ENCODE peak calls at places on chromosomes 12 and 14, in seven cellular contexts. H is mucosa of descending colon, P is fibroblast of mammary gland, F is upper lobe of right lung, Q is BJ, O is SK-N-SH, N is thoracic aorta. L is an unnamed sample.

GRCh38 chr12:92369643-92370042 is 224.0 kb upstream of the BTG1 start:
- DNase-seq in H (no peak), P (peak), F (no peak), Q (peak), O (peak), N (no peak), L (no peak)

GRCh38 chr12:14751987-14752386 is 51.3 kb downstream of the WBP11 start:
- DNase-seq in H (peak), P (no peak), F (no peak), Q (no peak), O (no peak), N (no peak), L (no peak)

GRCh38 chr14:89190779-89191513 is 226.1 kb downstream of the FOXN3 start:
- DNase-seq in H (no peak), P (no peak), F (no peak), Q (no peak), O (peak), N (no peak), L (no peak)

GRCh38 chr14:72736791-72737559 is 156.9 kb downstream of the DPF3 start:
- DNase-seq in H (no peak), P (peak), F (no peak), Q (peak), O (peak), N (no peak), L (peak)

GRCh38 chr14:94132285-94132887 is 3.0 kb upstream of the IFI27L2 start:
- DNase-seq in H (peak), P (peak), F (no peak), Q (no peak), O (peak), N (no peak), L (peak)

GRCh38 chr12:120581998-120582397 is 796 bp upstream of the POP5 start:
- DNase-seq in H (no peak), P (peak), F (no peak), Q (no peak), O (no peak), N (no peak), L (peak)

GRCh38 chr14:50828738-50829471 is 2.1 kb downstream of the NIN start:
- DNase-seq in H (no peak), P (no peak), F (no peak), Q (no peak), O (no peak), N (no peak), L (no peak)

GRCh38 chr12:126708492-126708896 is 1558.5 kb upstream of the TMEM132C start:
- DNase-seq in H (peak), P (peak), F (no peak), Q (peak), O (peak), N (no peak), L (peak)

GRCh38 chr14:68343534-68344093 is 449.3 kb downstream of the ZFP36L1 start:
- DNase-seq in H (no peak), P (no peak), F (no peak), Q (no peak), O (no peak), N (no peak), L (no peak)

GRCh38 chr12:56469007-56469930 is 891 bp downstream of the SPRYD4 start:
- DNase-seq in H (peak), P (peak), F (no peak), Q (no peak), O (peak), N (no peak), L (no peak)

GRCh38 chr14:21104448-21105060 is 3.7 kb downstream of the TMEM253 start:
- DNase-seq in H (peak), P (peak), F (peak), Q (no peak), O (peak), N (no peak), L (peak)

GRCh38 chr14:32254952-32255679 is 52.0 kb upstream of the RNU6-8 start:
- DNase-seq in H (peak), P (peak), F (no peak), Q (no peak), O (peak), N (peak), L (peak)

GRCh38 chr12:82510386-82510785 is 152.1 kb downstream of the METTL25 start:
- DNase-seq in H (no peak), P (no peak), F (no peak), Q (no peak), O (no peak), N (no peak), L (no peak)

GRCh38 chr12:30880061-30880460 is 46.5 kb upstream of the TSPAN11 start:
- DNase-seq in H (no peak), P (no peak), F (no peak), Q (no peak), O (no peak), N (no peak), L (no peak)

GRCh38 chr14:70317969-70318634 is 41.4 kb downstream of the COX16 start:
- DNase-seq in H (peak), P (peak), F (no peak), Q (peak), O (peak), N (no peak), L (peak)

GRCh38 chr12:89244536-89244935 is 107.8 kb downstream of the DUSP6 start:
- DNase-seq in H (no peak), P (peak), F (no peak), Q (no peak), O (no peak), N (no peak), L (peak)

GRCh38 chr12:109741286-109741969 is 27.8 kb downstream of the FAM222A start:
- DNase-seq in H (no peak), P (no peak), F (peak), Q (no peak), O (peak), N (no peak), L (no peak)

GRCh38 chr12:33438025-33438772 is 1.4 kb downstream of the SYT10 start:
- DNase-seq in H (no peak), P (no peak), F (no peak), Q (no peak), O (no peak), N (no peak), L (no peak)

GRCh38 chr12:74641262-74641661 is 103.6 kb downstream of the ATXN7L3B start:
- DNase-seq in H (no peak), P (no peak), F (no peak), Q (no peak), O (no peak), N (no peak), L (no peak)

GRCh38 chr14:20438664-20439063 is 2.7 kb upstream of the KLHL33 start:
- DNase-seq in H (no peak), P (no peak), F (no peak), Q (no peak), O (no peak), N (no peak), L (no peak)

GRCh38 chr12:62530596-62530995 is 64.0 kb downstream of the MON2 start:
- DNase-seq in H (no peak), P (peak), F (no peak), Q (peak), O (no peak), N (no peak), L (peak)

GRCh38 chr12:84632556-84632955 is 280.0 kb downstream of the SLC6A15 start:
- DNase-seq in H (no peak), P (no peak), F (no peak), Q (peak), O (no peak), N (no peak), L (no peak)

GRCh38 chr12:94879542-94879941 is 124.0 kb downstream of the NDUFA12 start:
- DNase-seq in H (peak), P (peak), F (no peak), Q (no peak), O (no peak), N (no peak), L (peak)

GRCh38 chr14:24083462-24083861 is 10.6 kb upstream of the PCK2 start:
- DNase-seq in H (no peak), P (no peak), F (no peak), Q (no peak), O (no peak), N (no peak), L (no peak)

GRCh38 chr12:43113153-43113552 is 438.9 kb downstream of the ADAMTS20 start:
- DNase-seq in H (no peak), P (peak), F (no peak), Q (no peak), O (peak), N (no peak), L (no peak)

GRCh38 chr14:85732031-85732430 is 202.1 kb downstream of the FLRT2 start:
- DNase-seq in H (no peak), P (no peak), F (no peak), Q (no peak), O (no peak), N (no peak), L (no peak)

GRCh38 chr12:27505771-27506170 is 18.2 kb upstream of the PPFIBP1 start:
- DNase-seq in H (no peak), P (peak), F (no peak), Q (no peak), O (no peak), N (no peak), L (no peak)

GRCh38 chr12:125346361-125346760 is 281.1 kb downstream of the AACS start:
- DNase-seq in H (no peak), P (no peak), F (no peak), Q (no peak), O (no peak), N (no peak), L (no peak)

GRCh38 chr12:9750276-9751203 is 10.2 kb downstream of the CD69 start:
- DNase-seq in H (peak), P (peak), F (no peak), Q (no peak), O (peak), N (no peak), L (peak)

GRCh38 chr12:86712425-86712843 is 456.2 kb upstream of the MGAT4C start:
- DNase-seq in H (no peak), P (peak), F (no peak), Q (peak), O (no peak), N (no peak), L (peak)

GRCh38 chr12:66603981-66604380 is 74.9 kb downstream of the GRIP1 start:
- DNase-seq in H (no peak), P (no peak), F (no peak), Q (no peak), O (no peak), N (no peak), L (no peak)

GRCh38 chr12:9751204-9752144 is 9.2 kb downstream of the CD69 start:
- DNase-seq in H (no peak), P (peak), F (no peak), Q (no peak), O (peak), N (no peak), L (peak)

GRCh38 chr12:83753205-83753604 is 1066.5 kb downstream of the TMTC2 start:
- DNase-seq in H (no peak), P (no peak), F (no peak), Q (no peak), O (no peak), N (no peak), L (no peak)

GRCh38 chr14:99822166-99822527 is 28.9 kb downstream of the EML1 start:
- DNase-seq in H (no peak), P (peak), F (no peak), Q (no peak), O (no peak), N (no peak), L (no peak)

GRCh38 chr14:99822800-99823455 is 29.7 kb downstream of the EML1 start:
- DNase-seq in H (no peak), P (no peak), F (no peak), Q (no peak), O (no peak), N (no peak), L (no peak)

GRCh38 chr14:99819514-99819913 is 26.3 kb downstream of the EML1 start:
- DNase-seq in H (no peak), P (no peak), F (no peak), Q (no peak), O (no peak), N (no peak), L (no peak)

GRCh38 chr14:99821519-99822165 is 28.4 kb downstream of the EML1 start:
- DNase-seq in H (no peak), P (peak), F (no peak), Q (peak), O (peak), N (no peak), L (peak)

DNA sequence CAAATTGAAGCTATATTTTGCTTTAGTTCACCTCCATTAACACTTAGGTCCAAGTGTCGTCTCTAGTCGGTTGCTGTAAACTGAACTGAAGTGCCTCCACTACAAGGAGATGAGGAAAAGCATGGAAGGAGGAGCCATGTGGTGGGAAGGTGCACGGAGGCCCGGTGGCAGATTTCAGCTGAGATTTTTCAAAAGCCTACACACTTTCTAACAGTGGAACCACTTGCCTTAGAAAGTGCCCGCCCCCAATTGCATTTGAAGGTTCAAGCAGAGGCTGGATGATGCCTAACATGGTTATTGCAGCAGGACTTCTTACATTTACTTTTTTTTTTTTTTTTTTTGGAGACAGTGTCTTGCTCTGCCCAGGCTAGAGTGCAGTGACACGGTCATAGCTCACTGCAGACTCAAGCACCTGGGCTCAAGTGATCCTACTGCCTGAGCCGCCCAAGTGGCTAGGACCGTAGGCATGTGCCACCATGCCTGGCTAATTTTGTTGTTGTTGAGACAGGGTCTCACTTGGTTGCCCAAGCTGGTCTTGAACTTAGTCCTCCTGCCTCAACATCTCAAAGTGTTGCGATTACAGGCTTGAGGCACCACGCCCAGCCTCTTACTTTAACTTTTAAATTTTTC is 27.6 kb downstream of the EML1 start:
- DNase-seq in H (no peak), P (no peak), F (no peak), Q (no peak), O (no peak), N (no peak), L (no peak)
- TF ChIP-seq CTCF in H (no peak), P (no peak), F (no peak), Q (no peak), O (no peak), N (no peak), L (no peak)

GRCh38 chr12:29614926-29615325 is 117.4 kb upstream of the OVCH1 start:
- DNase-seq in H (no peak), P (peak), F (no peak), Q (peak), O (no peak), N (no peak), L (peak)

GRCh38 chr12:29612912-29613311 is 115.4 kb upstream of the OVCH1 start:
- DNase-seq in H (no peak), P (peak), F (no peak), Q (no peak), O (no peak), N (no peak), L (no peak)

GRCh38 chr12:29611906-29612305 is 114.4 kb upstream of the OVCH1 start:
- DNase-seq in H (no peak), P (peak), F (no peak), Q (peak), O (no peak), N (peak), L (peak)

GRCh38 chr12:29620030-29620429 is 122.5 kb upstream of the OVCH1 start:
- DNase-seq in H (no peak), P (no peak), F (no peak), Q (no peak), O (no peak), N (no peak), L (no peak)

GRCh38 chr12:29616664-29617409 is 119.4 kb upstream of the OVCH1 start:
- DNase-seq in H (no peak), P (peak), F (no peak), Q (peak), O (no peak), N (no peak), L (peak)
- H3K4me3 ChIP-seq in H (no peak), P (no peak), F (no peak), Q (no peak), O (no peak), N (no peak), L (no peak)

DNA sequence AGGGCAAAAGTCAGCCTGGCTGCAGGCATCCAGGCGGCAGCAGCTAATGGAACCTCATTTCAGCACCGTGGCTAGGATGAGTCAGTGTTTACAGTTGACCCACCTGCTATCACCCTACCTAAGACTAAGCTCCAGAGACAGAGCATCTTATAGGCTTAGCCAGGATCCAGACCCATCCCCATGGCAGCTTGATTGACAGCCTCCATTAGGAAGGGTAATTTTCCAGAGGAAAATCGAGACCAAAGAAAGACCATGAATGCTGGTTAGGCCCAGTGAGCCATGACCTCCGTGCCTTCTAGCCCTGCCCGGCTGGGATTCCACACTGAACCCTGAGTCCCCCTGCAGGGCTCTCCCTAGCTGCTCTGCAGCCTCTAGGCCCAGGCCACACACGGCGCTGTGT is 38.7 kb downstream of the TUNAR start:
- DNase-seq in H (no peak), P (no peak), F (no peak), Q (no peak), O (no peak), N (no peak), L (no peak)
- TF ChIP-seq CTCF in H (no peak), P (no peak), F (no peak), Q (no peak), O (no peak), N (no peak), L (no peak)

GRCh38 chr12:54356228-54356627 is 8.1 kb downstream of the GPR84 start:
- DNase-seq in H (no peak), P (no peak), F (no peak), Q (no peak), O (no peak), N (no peak), L (no peak)

GRCh38 chr12:54358945-54359761 is 5.1 kb downstream of the GPR84 start:
- DNase-seq in H (peak), P (peak), F (peak), Q (peak), O (peak), N (peak), L (peak)

GRCh38 chr12:54358620-54358944 is 5.7 kb downstream of the GPR84 start:
- DNase-seq in H (no peak), P (no peak), F (no peak), Q (no peak), O (no peak), N (no peak), L (no peak)

GRCh38 chr12:54356951-54357356 is 7.3 kb downstream of the GPR84 start:
- DNase-seq in H (no peak), P (no peak), F (no peak), Q (no peak), O (no peak), N (no peak), L (no peak)

DNA sequence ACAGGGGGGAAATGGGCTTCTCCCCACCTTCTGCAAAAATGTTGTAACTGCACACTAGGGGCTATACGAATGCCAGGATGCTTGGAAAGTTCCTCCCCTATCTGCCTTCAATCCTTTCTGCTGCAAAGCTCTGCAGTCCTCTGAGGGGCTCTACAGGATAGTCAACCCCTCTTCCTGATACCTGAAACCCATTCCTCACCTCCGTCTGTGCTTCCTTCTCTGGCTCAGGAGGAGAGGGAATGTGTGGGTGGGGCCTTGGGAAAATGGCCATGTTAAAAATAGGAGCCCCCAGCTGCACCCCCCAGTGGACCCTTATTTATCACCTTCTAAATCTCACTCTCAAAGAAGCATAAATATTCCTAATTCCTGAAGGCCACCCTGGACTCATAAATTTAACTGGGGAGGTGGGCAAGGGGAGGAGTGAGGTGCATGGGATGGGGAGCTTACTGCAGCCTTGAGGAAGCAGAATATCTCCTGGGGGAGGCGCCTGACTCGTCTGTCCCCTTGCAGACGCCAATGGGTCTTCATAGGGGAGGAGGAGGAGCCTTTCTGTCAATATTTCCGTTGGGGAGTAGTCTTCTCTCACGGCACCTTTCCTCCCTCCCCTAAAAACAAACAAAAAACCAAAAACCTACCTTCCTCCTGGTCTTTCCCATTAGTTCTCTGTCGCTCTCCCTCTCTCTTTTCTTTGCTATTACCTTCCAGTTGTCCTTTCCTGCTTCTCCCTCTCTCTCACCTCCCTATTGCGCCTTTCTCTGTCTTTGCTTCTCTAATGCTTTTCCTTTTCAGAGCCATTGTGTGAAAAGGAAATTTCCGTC is 6.3 kb downstream of the GPR84 start:
- DNase-seq in H (no peak), P (peak), F (no peak), Q (no peak), O (no peak), N (no peak), L (no peak)
- H3K4me3 ChIP-seq in H (no peak), P (peak), F (peak), Q (peak), O (peak), N (peak), L (peak)

DNA sequence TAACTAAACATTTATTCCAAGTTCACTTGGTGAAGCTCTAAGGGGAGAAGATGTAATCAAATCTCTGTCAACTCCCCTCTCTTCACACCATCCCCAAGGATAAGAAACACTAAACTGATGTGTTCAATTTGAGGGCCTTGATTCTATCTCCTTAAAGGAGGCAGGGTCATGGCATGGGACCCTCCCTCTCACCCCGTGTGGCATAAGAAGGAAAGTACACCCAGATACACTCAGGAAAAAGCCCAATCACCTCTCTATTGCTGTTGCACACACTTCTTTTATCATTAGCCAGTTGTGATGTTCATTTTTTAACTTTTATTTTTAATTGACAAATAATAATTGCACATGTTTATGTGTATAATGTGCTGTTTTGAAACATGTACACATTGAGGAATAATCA is 35.1 kb downstream of the WASHC3 start:
- DNase-seq in H (no peak), P (no peak), F (no peak), Q (no peak), O (no peak), N (no peak), L (no peak)
- TF ChIP-seq CTCF in H (no peak), P (no peak), F (no peak), Q (no peak), O (no peak), N (no peak), L (no peak)

GRCh38 chr12:2053675-2054070 is 886 bp downstream of the CACNA1C start:
- DNase-seq in H (no peak), P (peak), F (no peak), Q (no peak), O (peak), N (no peak), L (no peak)
- H3K4me3 ChIP-seq in H (no peak), P (peak), F (peak), Q (peak), O (peak), N (peak), L (peak)